ENCODE peak calls at places on chromosomes 16 and 17, in nine cellular contexts. L is CMK; T is adipocyte; Z is dorsolateral prefrontal cortex; A is NCI-H2029; G is hypothalamus; E is T-helper 2 cell; C is activated T-helper 1 cell treated with anti-CD3 and anti-CD28 coated beads, Interleukin-12 subunit alpha, Interleukin-12 subunit beta, Interleukin-2, Interleukin-4 antibody, amounts not matched to agents 30 ng/mL and 10 ng/mL and 1 ng/mL, durations not matched to agents 14 hours and 24 hours and 36 hours; W is adrenal gland. K is an unnamed sample.

GRCh38 chr16:79821911-79822310 is 221.4 kb upstream of the MAF start:
- DNase-seq in A (no peak), C (no peak), L (no peak), W (no peak), T (no peak), G (no peak), Z (no peak), E (no peak), K (no peak)

GRCh38 chr16:4640572-4641305 is 16.1 kb downstream of the MGRN1 start:
- DNase-seq in Z (no peak), L (no peak), G (no peak), W (no peak), E (no peak), C (no peak), A (no peak), T (no peak), K (no peak)

GRCh38 chr16:77063617-77064016 is 127.4 kb upstream of the MON1B start:
- DNase-seq in W (no peak), A (no peak), E (no peak), Z (no peak), T (no peak), L (no peak), C (no peak), G (no peak), K (no peak)

GRCh38 chr16:6122401-6122800 is 1024.8 kb upstream of the EEF2KMT start:
- DNase-seq in L (no peak), C (no peak), E (no peak), Z (no peak), G (no peak), T (no peak), A (no peak), W (no peak), K (no peak)

GRCh38 chr16:4900750-4901149 is 36.2 kb downstream of the PPL start:
- DNase-seq in G (no peak), A (no peak), E (no peak), L (no peak), W (no peak), Z (no peak), C (no peak), T (no peak), K (no peak)

GRCh38 chr17:4854181-4854681 is 21.1 kb downstream of the MINK1 start:
- DNase-seq in C (no peak), Z (no peak), T (no peak), A (no peak), L (no peak), W (no peak), G (no peak), E (no peak), K (no peak)

GRCh38 chr17:41446806-41447205 is 6.0 kb upstream of the KRT38 start:
- DNase-seq in A (no peak), G (no peak), Z (no peak), L (no peak), C (no peak), W (no peak), E (no peak), T (peak), K (no peak)

GRCh38 chr17:77083547-77083946 is 57.2 kb upstream of the SEC14L1 start:
- DNase-seq in L (no peak), T (no peak), G (no peak), Z (no peak), C (no peak), W (no peak), E (no peak), A (no peak), K (no peak)

GRCh38 chr16:80899804-80900592 is 95.6 kb upstream of the CDYL2 start:
- DNase-seq in L (no peak), G (no peak), C (no peak), E (no peak), T (peak), A (peak), Z (peak), W (peak), K (no peak)

GRCh38 chr16:88714420-88715302 is 8.4 kb downstream of the CTU2 start:
- DNase-seq in C (no peak), Z (no peak), G (no peak), E (no peak), L (no peak), W (no peak), A (no peak), T (no peak), K (no peak)

GRCh38 chr16:4314532-4315184 is 1.2 kb upstream of the GLIS2 start:
- DNase-seq in Z (no peak), E (no peak), T (peak), L (no peak), W (peak), C (no peak), A (no peak), G (no peak), K (no peak)

GRCh38 chr17:44518032-44518431 is 14.8 kb upstream of the GPATCH8 start:
- DNase-seq in T (no peak), E (no peak), A (no peak), L (no peak), G (no peak), C (no peak), Z (no peak), W (no peak), K (no peak)

GRCh38 chr16:74738134-74738541 is 36.5 kb downstream of the FA2H start:
- DNase-seq in L (no peak), A (no peak), E (no peak), W (no peak), T (peak), Z (no peak), C (no peak), G (no peak), K (no peak)

GRCh38 chr17:45218895-45219661 is 2.6 kb upstream of the FMNL1 start:
- DNase-seq in T (peak), G (peak), Z (peak), L (no peak), A (peak), E (peak), C (peak), W (peak), K (peak)

GRCh38 chr17:60545465-60546191 is 19.6 kb upstream of the APPBP2 start:
- DNase-seq in C (no peak), E (no peak), T (no peak), W (no peak), A (no peak), G (no peak), Z (no peak), L (no peak), K (no peak)

GRCh38 chr17:19390951-19391350 is 4.0 kb upstream of the MFAP4 start:
- DNase-seq in T (no peak), L (no peak), E (no peak), W (peak), A (no peak), G (no peak), Z (no peak), C (no peak), K (no peak)

GRCh38 chr17:58517378-58517927 is 3.0 kb upstream of the MTMR4 start:
- DNase-seq in L (no peak), Z (no peak), E (no peak), A (no peak), C (no peak), T (no peak), G (no peak), W (no peak), K (no peak)

GRCh38 chr16:24626251-24626650 is 86.9 kb downstream of the RBBP6 start:
- DNase-seq in Z (no peak), T (peak), E (no peak), A (no peak), C (no peak), G (no peak), L (no peak), W (no peak), K (no peak)

GRCh38 chr17:143785-144281 is 6.5 kb downstream of the SCGB1C2 start:
- DNase-seq in C (peak), Z (peak), L (peak), A (peak), G (peak), T (peak), W (peak), E (peak), K (peak)

GRCh38 chr16:15961060-15961511 is 11.7 kb downstream of the ABCC1 start:
- DNase-seq in E (peak), L (no peak), G (no peak), C (peak), T (no peak), W (no peak), A (no peak), Z (no peak), K (peak)

GRCh38 chr17:29289852-29290251 is 4.1 kb downstream of the NUFIP2 start:
- DNase-seq in L (no peak), G (no peak), T (no peak), C (no peak), A (no peak), W (no peak), Z (no peak), E (no peak), K (no peak)

GRCh38 chr17:8785547-8786412 is 13.4 kb downstream of the MFSD6L start:
- DNase-seq in G (peak), C (peak), T (peak), L (no peak), E (peak), Z (peak), A (no peak), W (peak), K (peak)

GRCh38 chr16:56743840-56744239 is 13.9 kb downstream of the NUP93 start:
- DNase-seq in Z (no peak), L (no peak), C (no peak), W (peak), G (no peak), T (peak), A (no peak), E (no peak), K (no peak)